ENCODE peak calls at places on chromosomes 7 and 10, in four cellular contexts. J is K562, I is GM12878, R is HepG2. S is an unnamed sample.

GRCh38 chr10:47359626-47360418 is 11.7 kb downstream of the RBP3 start:
- DNase-seq in J (no peak), I (no peak), R (no peak), S (no peak)

GRCh38 chr7:131459256-131459655 is 97.2 kb downstream of the PODXL start:
- DNase-seq in R (no peak), I (no peak), J (no peak), S (no peak)

GRCh38 chr7:34220501-34220900 is 315.2 kb downstream of the BMPER start:
- DNase-seq in I (no peak), J (no peak), R (no peak), S (no peak)

GRCh38 chr7:23287612-23288011 is 11.5 kb upstream of the MALSU1 start:
- DNase-seq in J (no peak), I (no peak), R (peak; percentile 23), S (no peak)

GRCh38 chr10:33600381-33600780 is 265.9 kb upstream of the NRP1 start:
- DNase-seq in J (no peak), R (no peak), I (no peak), S (no peak)

GRCh38 chr10:105187243-105187642 is 546.2 kb downstream of the SORCS3 start:
- DNase-seq in I (no peak), J (no peak), R (no peak), S (no peak)

GRCh38 chr10:58143944-58144343 is 123.8 kb downstream of the IPMK start:
- DNase-seq in I (no peak), R (no peak), J (no peak), S (no peak)

GRCh38 chr7:36278069-36278766 is 111.4 kb upstream of the ANLN start:
- DNase-seq in J (no peak), I (no peak), R (no peak), S (no peak)

GRCh38 chr7:96118449-96119001 is 203.4 kb downstream of the SLC25A13 start:
- DNase-seq in I (no peak), J (no peak), R (no peak), S (no peak)

GRCh38 chr10:95964786-95965185 is 57.0 kb downstream of the CC2D2B start:
- DNase-seq in R (no peak), I (no peak), J (no peak), S (no peak)

GRCh38 chr7:1671876-1672451 is 1.9 kb downstream of the ELFN1 start:
- DNase-seq in I (no peak), J (no peak), R (no peak), S (no peak)

GRCh38 chr7:133975130-133975529 is 152.0 kb upstream of the LRGUK start:
- DNase-seq in J (no peak), R (no peak), I (no peak), S (no peak)

GRCh38 chr7:50666124-50666496 is 100.9 kb upstream of the DDC start:
- DNase-seq in I (no peak), J (no peak), R (no peak), S (no peak)

GRCh38 chr10:100999742-101000601 is at the start of gene LZTS2:
- DNase-seq in I (no peak), R (no peak), J (peak; percentile 81), S (no peak)

GRCh38 chr7:117775826-117776623 is 97.2 kb downstream of the CTTNBP2 start:
- DNase-seq in J (no peak), I (no peak), R (no peak), S (no peak)

GRCh38 chr7:132141109-132141508 is 435.2 kb downstream of the PLXNA4 start:
- DNase-seq in I (no peak), R (no peak), J (no peak), S (no peak)

GRCh38 chr10:28217848-28218247 is 85.0 kb downstream of the MPP7 start:
- DNase-seq in R (no peak), I (no peak), J (no peak), S (no peak)

GRCh38 chr10:126135177-126135576 is 238.8 kb downstream of the FANK1 start:
- DNase-seq in J (no peak), R (no peak), I (no peak), S (no peak)

GRCh38 chr7:130156140-130156539 is 49.1 kb downstream of the TMEM209 start:
- DNase-seq in J (no peak), R (no peak), I (no peak), S (no peak)

GRCh38 chr10:98391578-98391991 is 23.4 kb downstream of the PYROXD2 start:
- DNase-seq in I (no peak), R (no peak), J (no peak), S (no peak)

GRCh38 chr10:27504897-27505457 is 873 bp downstream of the RAB18 start:
- DNase-seq in I (no peak), J (peak; percentile 14), R (no peak), S (no peak)

GRCh38 chr7:90474284-90475210 is 5.1 kb downstream of the PTTG1IP2 start:
- DNase-seq in J (no peak), R (no peak), I (no peak), S (no peak)

GRCh38 chr7:12436896-12437535 is 33.4 kb upstream of the VWDE start:
- DNase-seq in R (no peak), I (no peak), J (no peak), S (no peak)

GRCh38 chr10:132107947-132108877 is 42.5 kb downstream of the JAKMIP3 start:
- DNase-seq in J (no peak), I (no peak), R (no peak), S (no peak)

GRCh38 chr7:104926189-104926904 is 87.7 kb upstream of the KMT2E start:
- DNase-seq in I (no peak), R (no peak), J (no peak), S (no peak)

GRCh38 chr7:156151658-156152057 is 339.4 kb upstream of the SHH start:
- DNase-seq in J (no peak), I (no peak), R (no peak), S (no peak)

GRCh38 chr10:34667177-34667576 is 147.9 kb downstream of the PARD3 start:
- DNase-seq in R (peak; percentile 17), I (no peak), J (no peak), S (no peak)

GRCh38 chr10:123760648-123761428 is 94.7 kb downstream of the GPR26 start:
- DNase-seq in J (no peak), I (no peak), R (no peak), S (no peak)

GRCh38 chr7:112091768-112092167 is 114.4 kb downstream of the DOCK4 start:
- DNase-seq in R (no peak), I (no peak), J (no peak), S (no peak)

GRCh38 chr10:99425204-99425603 is 5.2 kb downstream of the GOT1 start:
- DNase-seq in R (no peak), J (no peak), I (no peak), S (no peak)

GRCh38 chr7:7557252-7557651 is 9.4 kb upstream of the MIOS start:
- DNase-seq in R (no peak), J (no peak), I (no peak), S (no peak)

GRCh38 chr7:95509199-95509598 is 23.5 kb downstream of the ASB4 start:
- DNase-seq in R (peak; percentile 25), I (no peak), J (no peak), S (no peak)

GRCh38 chr7:95263803-95264202 is 60.5 kb downstream of the PON1 start:
- DNase-seq in I (no peak), J (no peak), R (no peak), S (no peak)

GRCh38 chr10:101464518-101465085 is 110.6 kb downstream of the BTRC start:
- DNase-seq in I (no peak), J (no peak), R (no peak), S (no peak)

GRCh38 chr7:126727930-126728331 is 524.8 kb downstream of the GRM8 start:
- DNase-seq in J (peak; percentile 17), R (no peak), I (no peak), S (no peak)

GRCh38 chr7:121797283-121798037 is 75.5 kb upstream of the PTPRZ1 start:
- DNase-seq in R (no peak), J (no peak), I (no peak), S (no peak)

GRCh38 chr10:14782691-14783363 is 8.1 kb upstream of the FAM107B start:
- DNase-seq in I (no peak), J (no peak), R (peak; percentile 56), S (no peak)

GRCh38 chr7:101399759-101400158 is 37.1 kb downstream of the COL26A1 start:
- DNase-seq in J (no peak), R (no peak), I (no peak), S (no peak)
- TF ChIP-seq FOXM1 in J (no peak), R (no peak), I (no peak), S (no peak)

GRCh38 chr7:79531116-79531515 is 77.6 kb upstream of the MAGI2 start:
- DNase-seq in J (no peak), I (no peak), R (no peak), S (no peak)

GRCh38 chr7:79528421-79528820 is 75.0 kb upstream of the MAGI2 start:
- DNase-seq in R (no peak), I (no peak), J (no peak), S (no peak)

GRCh38 chr7:79529896-79530235 is 76.4 kb upstream of the MAGI2 start:
- DNase-seq in I (no peak), J (no peak), R (no peak), S (no peak)

GRCh38 chr7:79531905-79532304 is 78.4 kb upstream of the MAGI2 start:
- DNase-seq in J (no peak), R (no peak), I (no peak), S (no peak)

GRCh38 chr7:79529214-79529895 is 75.9 kb upstream of the MAGI2 start:
- DNase-seq in R (no peak), J (no peak), I (no peak), S (no peak)
- TF ChIP-seq FOXK2 in R (no peak), J (no peak), I (no peak), S (no peak)

GRCh38 chr7:18488047-18488446 is 7.5 kb upstream of the HDAC9 start:
- DNase-seq in I (no peak), R (no peak), J (no peak), S (no peak)

GRCh38 chr7:18489624-18490023 is 5.9 kb upstream of the HDAC9 start:
- DNase-seq in R (no peak), I (no peak), J (no peak), S (no peak)

GRCh38 chr7:18495412-18496335 is at the start of gene HDAC9:
- DNase-seq in I (peak; percentile 56), J (no peak), R (no peak), S (peak; percentile 18)

GRCh38 chr7:18494821-18495408 is 634 bp upstream of the HDAC9 start:
- DNase-seq in R (no peak), I (no peak), J (no peak), S (no peak)

DNA sequence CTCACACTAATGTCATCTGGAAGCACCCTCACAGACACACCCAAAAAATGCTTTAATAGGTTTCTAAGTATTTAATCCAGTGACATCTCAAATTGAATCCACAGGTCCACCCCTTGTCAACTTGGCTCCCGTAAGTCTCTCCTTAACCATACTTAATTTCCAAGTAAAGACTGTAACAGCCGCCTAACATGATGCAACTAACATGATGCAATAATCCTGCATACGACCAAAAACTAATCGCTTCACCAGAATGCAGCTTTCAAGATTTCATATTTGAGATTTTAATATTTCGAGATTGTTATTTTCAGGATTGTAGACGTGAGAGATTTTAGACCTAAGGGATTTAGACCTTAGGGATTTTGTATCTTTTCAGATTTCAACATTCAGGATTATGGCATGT is 3.7 kb upstream of the HDAC9 start:
- DNase-seq in J (no peak), I (no peak), R (no peak), S (no peak)
- TF ChIP-seq FOXM1 in J (no peak), I (no peak), R (no peak), S (no peak)

DNA sequence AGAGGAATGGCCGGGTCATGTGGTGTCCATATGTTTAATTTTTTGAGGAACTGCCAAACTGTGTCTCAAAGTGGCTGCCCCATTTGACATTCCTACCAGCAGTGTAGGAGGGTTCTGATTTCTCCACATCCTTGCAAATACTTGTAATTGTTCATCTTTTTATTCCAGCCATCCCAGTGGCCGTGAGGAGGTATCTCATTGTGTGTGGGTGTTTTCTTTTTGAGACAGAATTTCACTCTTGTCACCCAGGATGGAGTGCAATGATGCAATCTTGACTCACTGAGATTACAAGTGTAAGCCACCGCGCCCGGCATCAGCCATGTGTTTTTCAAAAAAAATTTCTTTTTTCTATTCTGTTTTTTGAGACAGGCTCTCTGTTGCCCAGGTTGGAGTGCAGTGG is 38.7 kb upstream of the DLG5 start:
- DNase-seq in R (no peak), J (no peak), I (no peak), S (no peak)
- TF ChIP-seq FOXK2 in R (no peak), J (no peak), I (no peak), S (no peak)